ENCODE peak calls at places on chromosomes 3 and 15, in six cellular contexts. One of them, this sample, is unnamed.

GRCh38 chr15:93173369-93173768 is 84.4 kb upstream of the RGMA start:
- DNase-seq in mammary epithelial cell: peak
- DNase-seq in HepG2: no peak
- DNase-seq in GM23248: peak
- DNase-seq in neural progenitor cell: no peak
- DNase-seq in mesenchymal stem cell: no peak
- DNase-seq in this sample: no peak

GRCh38 chr3:196772102-196772501 is 32.4 kb downstream of the PAK2 start:
- DNase-seq in mammary epithelial cell: no peak
- DNase-seq in HepG2: no peak
- DNase-seq in GM23248: no peak
- DNase-seq in neural progenitor cell: no peak
- DNase-seq in mesenchymal stem cell: no peak
- DNase-seq in this sample: no peak

GRCh38 chr3:27805282-27805681 is 83.2 kb upstream of the EOMES start:
- DNase-seq in mammary epithelial cell: no peak
- DNase-seq in HepG2: no peak
- DNase-seq in GM23248: no peak
- DNase-seq in neural progenitor cell: no peak
- DNase-seq in mesenchymal stem cell: no peak
- DNase-seq in this sample: no peak

GRCh38 chr15:40342421-40343313 is 1.9 kb upstream of the CCDC9B start:
- DNase-seq in mammary epithelial cell: peak
- DNase-seq in HepG2: no peak
- DNase-seq in GM23248: peak
- DNase-seq in neural progenitor cell: no peak
- DNase-seq in mesenchymal stem cell: peak
- DNase-seq in this sample: peak

GRCh38 chr3:188365978-188366698 is 212.2 kb downstream of the LPP start:
- DNase-seq in mammary epithelial cell: no peak
- DNase-seq in HepG2: no peak
- DNase-seq in GM23248: no peak
- DNase-seq in neural progenitor cell: no peak
- DNase-seq in mesenchymal stem cell: peak
- DNase-seq in this sample: peak

GRCh38 chr3:25381083-25381482 is 47.0 kb upstream of the RARB start:
- DNase-seq in mammary epithelial cell: no peak
- DNase-seq in HepG2: no peak
- DNase-seq in GM23248: no peak
- DNase-seq in neural progenitor cell: no peak
- DNase-seq in mesenchymal stem cell: peak
- DNase-seq in this sample: no peak

GRCh38 chr3:2250783-2251182 is 152.1 kb downstream of the CNTN4 start:
- DNase-seq in mammary epithelial cell: no peak
- DNase-seq in HepG2: no peak
- DNase-seq in GM23248: no peak
- DNase-seq in neural progenitor cell: no peak
- DNase-seq in mesenchymal stem cell: no peak
- DNase-seq in this sample: no peak

GRCh38 chr3:124780356-124780755 is 50.1 kb downstream of the UMPS start:
- DNase-seq in mammary epithelial cell: no peak
- DNase-seq in HepG2: no peak
- DNase-seq in GM23248: peak
- DNase-seq in neural progenitor cell: no peak
- DNase-seq in mesenchymal stem cell: peak
- DNase-seq in this sample: peak

GRCh38 chr15:40931300-40932142 is 2.4 kb downstream of the DLL4 start:
- DNase-seq in mammary epithelial cell: no peak
- DNase-seq in HepG2: no peak
- DNase-seq in GM23248: no peak
- DNase-seq in neural progenitor cell: no peak
- DNase-seq in mesenchymal stem cell: no peak
- DNase-seq in this sample: no peak

GRCh38 chr3:138329127-138329983 is at the start of gene NME9:
- DNase-seq in mammary epithelial cell: peak
- DNase-seq in HepG2: peak
- DNase-seq in GM23248: peak
- DNase-seq in neural progenitor cell: peak
- DNase-seq in mesenchymal stem cell: peak
- DNase-seq in this sample: peak

GRCh38 chr3:102095383-102095782 is 246.1 kb downstream of the NFKBIZ start:
- DNase-seq in mammary epithelial cell: no peak
- DNase-seq in HepG2: no peak
- DNase-seq in GM23248: no peak
- DNase-seq in neural progenitor cell: no peak
- DNase-seq in mesenchymal stem cell: no peak
- DNase-seq in this sample: no peak

GRCh38 chr3:183082355-183082915 is 16.9 kb downstream of the MCCC1 start:
- DNase-seq in mammary epithelial cell: no peak
- DNase-seq in HepG2: no peak
- DNase-seq in GM23248: no peak
- DNase-seq in neural progenitor cell: no peak
- DNase-seq in mesenchymal stem cell: no peak
- DNase-seq in this sample: no peak

GRCh38 chr3:126834596-126835471 is 130.8 kb downstream of the CHCHD6 start:
- DNase-seq in mammary epithelial cell: peak
- DNase-seq in HepG2: no peak
- DNase-seq in GM23248: no peak
- DNase-seq in neural progenitor cell: no peak
- DNase-seq in mesenchymal stem cell: no peak
- DNase-seq in this sample: no peak

GRCh38 chr3:58072046-58072445 is 63.8 kb downstream of the FLNB start:
- DNase-seq in mammary epithelial cell: no peak
- DNase-seq in HepG2: no peak
- DNase-seq in GM23248: no peak
- DNase-seq in neural progenitor cell: no peak
- DNase-seq in mesenchymal stem cell: peak
- DNase-seq in this sample: peak

GRCh38 chr15:48671381-48672022 is 26.0 kb upstream of the FBN1 start:
- DNase-seq in mammary epithelial cell: peak
- DNase-seq in HepG2: no peak
- DNase-seq in GM23248: peak
- DNase-seq in neural progenitor cell: no peak
- DNase-seq in mesenchymal stem cell: no peak
- DNase-seq in this sample: peak

GRCh38 chr15:73873889-73874511 is 636 bp downstream of the TBC1D21 start:
- DNase-seq in mammary epithelial cell: peak
- DNase-seq in HepG2: peak
- DNase-seq in GM23248: peak
- DNase-seq in neural progenitor cell: peak
- DNase-seq in mesenchymal stem cell: peak
- DNase-seq in this sample: peak

GRCh38 chr3:186380622-186381380 is 18.8 kb upstream of the DGKG start:
- DNase-seq in mammary epithelial cell: peak
- DNase-seq in HepG2: no peak
- DNase-seq in GM23248: peak
- DNase-seq in neural progenitor cell: no peak
- DNase-seq in mesenchymal stem cell: no peak
- DNase-seq in this sample: peak

GRCh38 chr15:80923668-80924067 is 66.0 kb downstream of the MESD start:
- DNase-seq in mammary epithelial cell: peak
- DNase-seq in HepG2: no peak
- DNase-seq in GM23248: peak
- DNase-seq in neural progenitor cell: no peak
- DNase-seq in mesenchymal stem cell: no peak
- DNase-seq in this sample: peak

GRCh38 chr15:64523240-64523639 is 62.9 kb downstream of the ZNF609 start:
- DNase-seq in mammary epithelial cell: no peak
- DNase-seq in HepG2: no peak
- DNase-seq in GM23248: no peak
- DNase-seq in neural progenitor cell: no peak
- DNase-seq in mesenchymal stem cell: no peak
- DNase-seq in this sample: no peak

GRCh38 chr3:128435058-128435457 is 31.6 kb downstream of the DNAJB8 start:
- DNase-seq in mammary epithelial cell: no peak
- DNase-seq in HepG2: no peak
- DNase-seq in GM23248: peak
- DNase-seq in neural progenitor cell: peak
- DNase-seq in mesenchymal stem cell: no peak
- DNase-seq in this sample: no peak

GRCh38 chr15:49024840-49025239 is 21.4 kb downstream of the SECISBP2L start:
- DNase-seq in mammary epithelial cell: no peak
- DNase-seq in HepG2: no peak
- DNase-seq in GM23248: no peak
- DNase-seq in neural progenitor cell: no peak
- DNase-seq in mesenchymal stem cell: no peak
- DNase-seq in this sample: no peak

GRCh38 chr3:152199069-152199838 is 69.5 kb upstream of the MBNL1 start:
- DNase-seq in mammary epithelial cell: no peak
- DNase-seq in HepG2: no peak
- DNase-seq in GM23248: no peak
- DNase-seq in neural progenitor cell: no peak
- DNase-seq in mesenchymal stem cell: no peak
- DNase-seq in this sample: no peak

GRCh38 chr15:80367094-80367493 is 37.1 kb upstream of the ARNT2 start:
- DNase-seq in mammary epithelial cell: no peak
- DNase-seq in HepG2: peak
- DNase-seq in GM23248: peak
- DNase-seq in neural progenitor cell: peak
- DNase-seq in mesenchymal stem cell: no peak
- DNase-seq in this sample: no peak

GRCh38 chr3:190886945-190887344 is 24.5 kb upstream of the GMNC start:
- DNase-seq in mammary epithelial cell: peak
- DNase-seq in HepG2: no peak
- DNase-seq in GM23248: no peak
- DNase-seq in neural progenitor cell: no peak
- DNase-seq in mesenchymal stem cell: no peak
- DNase-seq in this sample: no peak

GRCh38 chr3:150691414-150692040 is 12.2 kb downstream of the ERICH6 start:
- DNase-seq in mammary epithelial cell: no peak
- DNase-seq in HepG2: no peak
- DNase-seq in GM23248: no peak
- DNase-seq in neural progenitor cell: peak
- DNase-seq in mesenchymal stem cell: no peak
- DNase-seq in this sample: no peak

GRCh38 chr15:72306211-72306785 is 13.7 kb downstream of the CELF6 start:
- DNase-seq in mammary epithelial cell: no peak
- DNase-seq in HepG2: no peak
- DNase-seq in GM23248: peak
- DNase-seq in neural progenitor cell: peak
- DNase-seq in mesenchymal stem cell: no peak
- DNase-seq in this sample: peak

GRCh38 chr3:110344487-110344886 is 727.1 kb upstream of the NECTIN3 start:
- DNase-seq in mammary epithelial cell: no peak
- DNase-seq in HepG2: peak
- DNase-seq in GM23248: no peak
- DNase-seq in neural progenitor cell: no peak
- DNase-seq in mesenchymal stem cell: no peak
- DNase-seq in this sample: no peak
- H2AFZ ChIP-seq in mammary epithelial cell: no peak
- H2AFZ ChIP-seq in HepG2: no peak
- H2AFZ ChIP-seq in GM23248: peak
- H2AFZ ChIP-seq in neural progenitor cell: no peak
- H2AFZ ChIP-seq in mesenchymal stem cell: no peak
- H2AFZ ChIP-seq in this sample: peak

GRCh38 chr3:39291903-39292329 is 12.1 kb upstream of the CX3CR1 start:
- DNase-seq in mammary epithelial cell: peak
- DNase-seq in HepG2: peak
- DNase-seq in GM23248: peak
- DNase-seq in neural progenitor cell: peak
- DNase-seq in mesenchymal stem cell: peak
- DNase-seq in this sample: peak
- H2AFZ ChIP-seq in mammary epithelial cell: no peak
- H2AFZ ChIP-seq in HepG2: no peak
- H2AFZ ChIP-seq in GM23248: no peak
- H2AFZ ChIP-seq in neural progenitor cell: no peak
- H2AFZ ChIP-seq in mesenchymal stem cell: no peak
- H2AFZ ChIP-seq in this sample: no peak

GRCh38 chr3:185215873-185216586 is 37.8 kb downstream of the EHHADH start:
- DNase-seq in mammary epithelial cell: peak
- DNase-seq in HepG2: peak
- DNase-seq in GM23248: peak
- DNase-seq in neural progenitor cell: no peak
- DNase-seq in mesenchymal stem cell: peak
- DNase-seq in this sample: peak

GRCh38 chr3:185221203-185221602 is 32.6 kb downstream of the EHHADH start:
- DNase-seq in mammary epithelial cell: no peak
- DNase-seq in HepG2: no peak
- DNase-seq in GM23248: no peak
- DNase-seq in neural progenitor cell: no peak
- DNase-seq in mesenchymal stem cell: no peak
- DNase-seq in this sample: no peak

GRCh38 chr3:185210621-185211157 is 43.2 kb downstream of the EHHADH start:
- DNase-seq in mammary epithelial cell: no peak
- DNase-seq in HepG2: no peak
- DNase-seq in GM23248: no peak
- DNase-seq in neural progenitor cell: peak
- DNase-seq in mesenchymal stem cell: no peak
- DNase-seq in this sample: no peak

GRCh38 chr3:185216587-185216918 is 37.3 kb downstream of the EHHADH start:
- DNase-seq in mammary epithelial cell: no peak
- DNase-seq in HepG2: peak
- DNase-seq in GM23248: no peak
- DNase-seq in neural progenitor cell: no peak
- DNase-seq in mesenchymal stem cell: peak
- DNase-seq in this sample: peak
- H2AFZ ChIP-seq in mammary epithelial cell: no peak
- H2AFZ ChIP-seq in HepG2: no peak
- H2AFZ ChIP-seq in GM23248: peak
- H2AFZ ChIP-seq in neural progenitor cell: no peak
- H2AFZ ChIP-seq in mesenchymal stem cell: no peak
- H2AFZ ChIP-seq in this sample: peak

DNA sequence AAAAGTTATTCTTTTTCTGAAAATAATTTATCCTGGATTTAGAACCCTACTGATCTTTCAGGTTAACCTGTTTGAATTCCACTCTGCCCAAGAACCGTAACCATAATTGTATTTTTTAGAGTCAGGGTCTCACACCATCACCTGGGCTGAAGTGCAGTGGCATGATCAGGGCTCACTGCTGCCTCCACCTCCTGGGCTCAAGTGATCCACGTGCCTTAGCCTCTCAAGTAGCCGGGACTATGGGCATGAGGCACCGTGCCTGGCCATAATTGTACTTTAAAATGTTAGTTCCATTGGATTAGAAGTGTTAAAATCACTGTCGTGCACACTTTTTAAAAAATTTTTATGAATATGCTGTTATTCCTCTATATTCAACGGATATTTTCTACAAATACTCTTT is 1.0 kb upstream of the MTMR10 start:
- DNase-seq in mammary epithelial cell: no peak
- DNase-seq in HepG2: peak
- DNase-seq in GM23248: peak
- DNase-seq in neural progenitor cell: no peak
- DNase-seq in mesenchymal stem cell: no peak
- DNase-seq in this sample: no peak
- H2AFZ ChIP-seq in mammary epithelial cell: no peak
- H2AFZ ChIP-seq in HepG2: no peak
- H2AFZ ChIP-seq in GM23248: peak
- H2AFZ ChIP-seq in neural progenitor cell: peak
- H2AFZ ChIP-seq in mesenchymal stem cell: no peak
- H2AFZ ChIP-seq in this sample: no peak

This sample was measured in fibroblast of lung.